ENCODE peak calls at places on chromosomes 6 and 20, in ten cellular contexts. E is GM06990; Z is esophagus muscularis mucosa; R is IMR-90; T is dorsolateral prefrontal cortex; S is ovary; N is stomach; W is CD8-positive, alpha-beta memory T cell; L is heart right ventricle; M is foreskin fibroblast. F is an unnamed sample.
A peak's percentile ranks its signal among the peaks of the same experiment; 100 is the strongest.

GRCh38 chr6:165881812-165882211 is 218.8 kb upstream of the PDE10A start:
- DNase-seq in E (no peak), Z (peak; percentile 91), R (no peak), T (no peak), S (no peak), N (no peak), W (no peak), L (no peak), M (no peak), F (no peak)

GRCh38 chr6:71294121-71294523 is 5.5 kb downstream of the OGFRL1 start:
- DNase-seq in E (no peak), Z (no peak), R (peak; percentile 92), T (no peak), S (no peak), N (no peak), W (no peak), L (no peak), M (peak; percentile 94), F (no peak)

GRCh38 chr6:26054937-26055669 is 32.1 kb upstream of the HFE start:
- DNase-seq in E (peak; percentile 87), Z (peak; percentile 95), R (peak; percentile 96), T (peak; percentile 96), S (peak; percentile 85), N (peak; percentile 87), W (peak; percentile 89), L (peak; percentile 95), M (peak; percentile 96), F (peak; percentile 96)

GRCh38 chr6:19830171-19830570 is 7.0 kb upstream of the ID4 start:
- DNase-seq in E (no peak), Z (no peak), R (peak; percentile 32), T (no peak), S (no peak), N (no peak), W (no peak), L (no peak), M (no peak), F (peak; percentile 37)

GRCh38 chr6:131721161-131721560 is 10.3 kb upstream of the CTAGE9 start:
- DNase-seq in E (no peak), Z (no peak), R (no peak), T (no peak), S (no peak), N (no peak), W (no peak), L (no peak), M (no peak), F (no peak)

GRCh38 chr20:50190251-50191064 is at the start of gene CEBPB:
- DNase-seq in E (peak; percentile 79), Z (peak; percentile 97), R (peak; percentile 88), T (peak; percentile 63), S (peak; percentile 96), N (peak; percentile 94), W (peak; percentile 83), L (peak; percentile 89), M (peak; percentile 96), F (peak; percentile 91)

GRCh38 chr20:63751471-63752271 is 12.1 kb downstream of the SLC2A4RG start:
- DNase-seq in E (no peak), Z (no peak), R (no peak), T (no peak), S (peak; percentile 28), N (no peak), W (peak; percentile 33), L (no peak), M (no peak), F (no peak)

GRCh38 chr6:57252975-57253374 is 30.9 kb upstream of the RAB23 start:
- DNase-seq in E (no peak), Z (no peak), R (peak; percentile 77), T (no peak), S (no peak), N (no peak), W (no peak), L (no peak), M (peak; percentile 76), F (peak; percentile 33)

GRCh38 chr6:132818404-132819359 is 4.3 kb downstream of the RPS12 start:
- DNase-seq in E (no peak), Z (no peak), R (peak; percentile 30), T (no peak), S (no peak), N (no peak), W (no peak), L (no peak), M (peak; percentile 46), F (no peak)

GRCh38 chr20:50789968-50790650 is 4.8 kb upstream of the BCAS4 start:
- DNase-seq in E (no peak), Z (no peak), R (no peak), T (no peak), S (peak; percentile 34), N (no peak), W (no peak), L (no peak), M (no peak), F (no peak)

DNA sequence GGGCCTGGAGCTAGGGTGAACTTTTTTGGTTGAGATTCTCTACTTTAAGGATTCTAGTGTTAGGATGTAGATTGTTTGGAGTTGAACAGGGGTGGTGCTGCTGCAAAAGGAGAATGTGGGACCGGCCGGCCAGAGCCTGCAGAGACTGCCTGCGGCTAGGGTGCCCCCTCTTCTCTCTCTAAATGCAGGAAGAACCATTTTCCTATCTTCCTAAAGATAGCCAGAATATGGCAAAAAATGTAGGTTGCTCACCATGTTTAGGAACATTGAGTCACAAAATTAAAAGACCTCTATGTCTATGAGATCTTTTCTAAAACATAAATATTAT is 39.5 kb downstream of the BICRAL start:
- DNase-seq in E (no peak), Z (no peak), R (no peak), T (no peak), S (no peak), N (no peak), W (no peak), L (no peak), M (no peak), F (no peak)
- H3K4me3 ChIP-seq in E (no peak overlapping the region), Z (peak overlapping the region; percentile 39), R (no peak overlapping the region), T (peak overlapping the region; percentile 6), S (no peak overlapping the region), N (peak overlapping the region; percentile 3), W (no peak overlapping the region), L (no peak overlapping the region), M (no peak overlapping the region), F (no peak overlapping the region)

DNA sequence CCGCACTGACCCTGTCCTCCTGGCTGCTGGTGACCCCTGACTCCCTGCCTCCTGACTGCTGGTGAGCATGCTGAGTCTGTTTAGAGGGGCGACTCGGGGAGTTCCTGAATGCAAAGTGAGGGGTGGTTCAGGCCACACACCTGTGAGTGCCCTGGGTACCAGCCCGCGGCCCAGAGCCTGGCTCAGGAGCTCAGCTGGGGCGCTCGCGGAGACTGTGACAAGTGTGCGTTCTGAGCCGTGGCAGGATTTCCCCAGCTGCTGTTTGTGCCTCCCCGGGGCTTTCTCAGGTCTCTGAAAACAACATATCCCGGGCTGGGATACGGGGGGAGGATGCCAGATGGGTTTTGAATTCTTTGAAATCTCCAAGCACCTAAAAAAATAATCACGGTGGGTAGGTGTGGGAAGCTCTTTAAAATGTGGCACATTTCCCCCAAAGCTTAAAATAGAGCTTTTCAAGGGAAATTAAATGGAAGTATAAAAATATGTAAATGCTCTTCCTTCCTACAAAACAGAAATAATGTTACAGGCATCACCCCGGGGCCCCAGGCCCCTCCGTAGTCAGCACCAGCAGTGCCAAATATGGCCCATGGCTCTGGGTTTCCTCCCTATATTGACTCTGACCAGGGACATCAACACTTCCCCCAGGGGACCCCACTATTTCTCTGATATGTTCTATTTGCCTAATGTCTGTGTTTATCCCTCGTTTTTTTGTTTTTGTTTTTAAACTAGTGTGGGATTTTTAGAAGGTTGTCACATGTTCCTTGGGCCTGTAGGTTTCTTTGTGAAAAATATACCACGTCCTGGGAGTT is 49.9 kb upstream of the TAGAP start:
- DNase-seq in E (peak; percentile 75), Z (no peak), R (no peak), T (no peak), S (no peak), N (no peak), W (no peak), L (no peak), M (no peak), F (peak; percentile 14)
- H3K4me3 ChIP-seq in E (no peak overlapping the region), Z (no peak overlapping the region), R (no peak overlapping the region), T (no peak overlapping the region), S (no peak overlapping the region), N (no peak overlapping the region), W (no peak overlapping the region), L (no peak overlapping the region), M (no peak overlapping the region), F (no peak overlapping the region)

DNA sequence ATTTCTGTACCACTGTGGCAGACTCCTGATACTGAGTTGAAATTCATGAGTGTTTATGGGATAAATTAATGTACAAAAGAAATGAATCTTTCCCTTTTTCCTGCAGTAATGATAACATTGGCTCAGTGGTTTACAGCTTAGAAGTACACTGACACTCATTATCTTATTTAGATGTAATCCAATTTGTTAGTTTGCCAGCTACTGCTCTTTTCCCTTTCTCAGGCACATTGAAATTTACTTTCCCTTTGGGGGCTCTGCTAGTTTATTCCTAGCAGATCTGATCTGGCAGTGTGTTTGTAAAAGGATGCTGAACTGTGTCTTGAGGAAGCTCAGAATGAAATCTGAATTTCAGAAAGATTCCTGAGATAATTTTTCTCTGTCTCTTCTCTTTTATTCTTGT is 3.0 kb downstream of the CEP250 start:
- DNase-seq in E (no peak), Z (no peak), R (no peak), T (no peak), S (no peak), N (no peak), W (no peak), L (no peak), M (no peak), F (no peak)
- H3K4me3 ChIP-seq in E (no peak overlapping the region), Z (no peak overlapping the region), R (no peak overlapping the region), T (no peak overlapping the region), S (no peak overlapping the region), N (no peak overlapping the region), W (no peak overlapping the region), L (no peak overlapping the region), M (no peak overlapping the region), F (no peak overlapping the region)

GRCh38 chr6:87408721-87409155 is 966 bp downstream of the CFAP206 start:
- DNase-seq in E (no peak), Z (no peak), R (no peak), T (no peak), S (no peak), N (no peak), W (no peak), L (no peak), M (no peak), F (no peak)

GRCh38 chr6:87407531-87407895 is 259 bp upstream of the CFAP206 start:
- DNase-seq in E (no peak), Z (no peak), R (peak; percentile 41), T (peak; percentile 38), S (no peak), N (no peak), W (no peak), L (peak; percentile 40), M (peak; percentile 70), F (peak; percentile 62)

DNA sequence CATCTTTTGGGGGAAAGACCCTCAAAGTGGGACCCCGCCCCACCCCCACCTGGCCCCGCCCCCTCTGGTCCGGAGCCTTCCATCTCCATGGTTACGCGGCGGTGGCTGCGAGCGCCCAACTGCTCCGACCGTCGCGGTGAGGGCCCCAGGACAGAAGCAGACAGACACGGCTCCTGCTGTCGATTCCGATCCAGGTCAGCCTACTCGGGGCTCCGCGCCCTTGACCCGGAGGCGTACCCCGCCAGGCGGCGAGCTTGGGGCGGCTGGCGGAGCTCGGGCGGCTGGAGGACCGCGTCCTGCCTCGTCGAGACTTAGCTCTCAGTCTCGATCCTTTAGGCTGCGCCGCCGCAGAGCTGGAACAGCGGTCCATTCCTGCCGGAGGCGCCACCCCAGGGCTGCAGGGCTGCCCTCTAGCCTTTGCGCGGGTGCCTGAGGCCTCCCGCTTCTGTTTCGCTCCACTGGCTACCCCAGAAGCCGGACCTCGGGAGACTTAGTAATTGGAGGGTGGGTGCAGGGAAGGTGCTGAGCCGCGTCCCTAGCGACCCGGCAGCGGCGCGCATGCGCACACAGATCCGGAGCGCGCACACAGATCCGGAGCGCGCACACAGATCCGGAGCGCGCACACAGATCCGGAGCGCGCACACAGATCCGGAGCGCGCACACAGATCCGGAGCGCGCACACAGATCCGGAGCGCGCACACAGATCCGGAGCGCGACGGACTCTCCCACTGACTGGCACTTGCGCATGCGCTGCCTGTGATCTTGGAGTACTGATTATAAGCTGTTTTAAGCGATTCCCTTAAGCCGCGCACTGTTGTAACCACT is at the start of gene CFAP206:
- DNase-seq in E (peak; percentile 88), Z (no peak), R (peak; percentile 80), T (peak; percentile 84), S (peak; percentile 84), N (peak; percentile 84), W (peak; percentile 85), L (peak; percentile 79), M (peak; percentile 93), F (peak; percentile 88)
- H3K4me3 ChIP-seq in E (peak within 1 kb of the TSS; percentile 86), Z (peak within 1 kb of the TSS; percentile 86), R (peak within 1 kb of the TSS; percentile 85), T (peak within 1 kb of the TSS; percentile 93), S (peak within 1 kb of the TSS; percentile 76), N (peak within 1 kb of the TSS; percentile 90), W (peak within 1 kb of the TSS; percentile 55), L (peak within 1 kb of the TSS; percentile 81), M (peak within 1 kb of the TSS; percentile 92), F (peak within 1 kb of the TSS; percentile 95)

F was measured in testis.